ENCODE peak calls at places on chromosomes 7 and 10, in eight cellular contexts. V is activated T-helper 9 cell treated with anti-CD3 and anti-CD28 coated beads, Interleukin-2, amount 50 U/mL, for 16 hours; A is suprapubic skin; I is HFF-Myc; R is NCI-H1694; M is heart left ventricle; O is IMR-90; F is left colon. J is an unnamed sample.

GRCh38 chr7:142511801-142512200 is 237.5 kb upstream of the PRSS1 start:
- DNase-seq in V (no peak), A (no peak), I (no peak), R (no peak), M (no peak), O (no peak), F (no peak), J (no peak)

GRCh38 chr10:24762966-24763623 is 39.4 kb upstream of the ARHGAP21 start:
- DNase-seq in V (no peak), A (no peak), I (no peak), R (no peak), M (no peak), O (peak; percentile 28), F (no peak), J (no peak)

GRCh38 chr7:1715671-1716074 is 45.6 kb downstream of the ELFN1 start:
- DNase-seq in V (no peak), A (no peak), I (no peak), R (no peak), M (no peak), O (no peak), F (no peak), J (no peak)

GRCh38 chr10:121525276-121526039 is 72.8 kb downstream of the FGFR2 start:
- DNase-seq in V (no peak), A (no peak), I (no peak), R (no peak), M (no peak), O (no peak), F (peak; percentile 29), J (no peak)

GRCh38 chr7:139246905-139247304 is 15.9 kb downstream of the UBN2 start:
- DNase-seq in V (no peak), A (no peak), I (no peak), R (no peak), M (no peak), O (peak; percentile 76), F (no peak), J (no peak)

GRCh38 chr10:88386878-88387773 is 196.0 kb downstream of the RNLS start:
- DNase-seq in V (no peak), A (no peak), I (no peak), R (no peak), M (no peak), O (peak; percentile 82), F (no peak), J (no peak)

GRCh38 chr10:3068968-3069737 is 1.8 kb downstream of the PFKP start:
- DNase-seq in V (no peak), A (no peak), I (no peak), R (no peak), M (peak; percentile 67), O (peak; percentile 27), F (peak; percentile 59), J (no peak)

GRCh38 chr10:119189811-119190282 is 11.2 kb upstream of the PRDX3 start:
- DNase-seq in V (no peak), A (no peak), I (no peak), R (no peak), M (no peak), O (peak; percentile 95), F (no peak), J (no peak)

GRCh38 chr10:90306187-90306586 is 551.7 kb downstream of the HTR7 start:
- DNase-seq in V (no peak), A (no peak), I (peak; percentile 98), R (no peak), M (no peak), O (peak; percentile 94), F (no peak), J (no peak)

GRCh38 chr10:30432631-30433285 is 1.2 kb upstream of the MAP3K8 start:
- DNase-seq in V (no peak), A (no peak), I (no peak), R (no peak), M (peak; percentile 67), O (no peak), F (peak; percentile 57), J (no peak)

GRCh38 chr7:107230334-107230733 is 61.5 kb downstream of the HBP1 start:
- DNase-seq in V (no peak), A (no peak), I (no peak), R (no peak), M (no peak), O (peak; percentile 53), F (no peak), J (no peak)

GRCh38 chr7:29217112-29217511 is 22.5 kb downstream of the CHN2 start:
- DNase-seq in V (no peak), A (no peak), I (no peak), R (no peak), M (no peak), O (no peak), F (no peak), J (no peak)

GRCh38 chr7:20374391-20374790 is 43.7 kb downstream of the ITGB8 start:
- DNase-seq in V (no peak), A (no peak), I (no peak), R (no peak), M (no peak), O (no peak), F (peak; percentile 11), J (no peak)

GRCh38 chr10:69446650-69447151 is 4.6 kb upstream of the TSPAN15 start:
- DNase-seq in V (no peak), A (no peak), I (peak; percentile 55), R (no peak), M (no peak), O (peak; percentile 74), F (no peak), J (no peak)

GRCh38 chr7:119545118-119545517 is 727.9 kb upstream of the KCND2 start:
- DNase-seq in V (no peak), A (no peak), I (no peak), R (no peak), M (no peak), O (peak; percentile 26), F (no peak), J (no peak)

GRCh38 chr10:95745487-95745886 is 10.5 kb upstream of the ENTPD1 start:
- DNase-seq in V (no peak), A (no peak), I (no peak), R (no peak), M (no peak), O (no peak), F (no peak), J (no peak)

GRCh38 chr7:15751191-15751701 is 64.8 kb upstream of the MEOX2 start:
- DNase-seq in V (no peak), A (no peak), I (no peak), R (no peak), M (no peak), O (no peak), F (no peak), J (no peak)

GRCh38 chr7:149669121-149669818 is 104.1 kb downstream of the ZNF467 start:
- DNase-seq in V (no peak), A (no peak), I (peak; percentile 21), R (no peak), M (no peak), O (peak; percentile 19), F (no peak), J (no peak)

GRCh38 chr10:124894569-124895215 is 47.2 kb upstream of the ZRANB1 start:
- DNase-seq in V (no peak), A (no peak), I (no peak), R (no peak), M (no peak), O (peak; percentile 16), F (no peak), J (no peak)

GRCh38 chr7:99504281-99504602 is 220 bp upstream of the ZKSCAN5 start:
- DNase-seq in V (no peak), A (peak; percentile 99), I (no peak), R (peak; percentile 95), M (no peak), O (no peak), F (no peak), J (no peak)

GRCh38 chr10:34187201-34187600 is 627.9 kb downstream of the PARD3 start:
- DNase-seq in V (no peak), A (no peak), I (no peak), R (no peak), M (no peak), O (peak; percentile 13), F (no peak), J (no peak)

GRCh38 chr10:89342219-89342966 is 14.6 kb downstream of the IFIT3 start:
- DNase-seq in V (no peak), A (peak; percentile 73), I (no peak), R (no peak), M (no peak), O (peak; percentile 84), F (no peak), J (no peak)

GRCh38 chr10:100654835-100655759 is 90.3 kb upstream of the PAX2 start:
- DNase-seq in V (no peak), A (no peak), I (no peak), R (peak; percentile 25), M (no peak), O (no peak), F (no peak), J (no peak)

GRCh38 chr10:49299816-49300139 is 808 bp downstream of the C10orf71 start:
- DNase-seq in V (no peak), A (no peak), I (no peak), R (no peak), M (no peak), O (no peak), F (no peak), J (no peak)

GRCh38 chr10:13162013-13162364 is 631 bp downstream of the MCM10 start:
- DNase-seq in V (no peak), A (no peak), I (no peak), R (no peak), M (no peak), O (no peak), F (no peak), J (no peak)

GRCh38 chr7:100175296-100175935 is 1.8 kb downstream of the GPC2 start:
- DNase-seq in V (no peak), A (no peak), I (no peak), R (no peak), M (no peak), O (no peak), F (no peak), J (no peak)

GRCh38 chr10:74206727-74207126 is 55.7 kb downstream of the ADK start:
- DNase-seq in V (no peak), A (peak; percentile 63), I (no peak), R (no peak), M (no peak), O (no peak), F (no peak), J (no peak)

GRCh38 chr10:52539463-52539862 is 225.4 kb downstream of the DKK1 start:
- DNase-seq in V (no peak), A (no peak), I (no peak), R (no peak), M (no peak), O (peak; percentile 47), F (no peak), J (no peak)

GRCh38 chr10:7111574-7111973 is 299.3 kb downstream of the SFMBT2 start:
- DNase-seq in V (no peak), A (no peak), I (no peak), R (no peak), M (no peak), O (peak; percentile 85), F (no peak), J (no peak)

GRCh38 chr10:122062831-122063674 is 74.1 kb downstream of the TACC2 start:
- DNase-seq in V (no peak), A (peak; percentile 91), I (peak; percentile 83), R (no peak), M (peak; percentile 85), O (peak; percentile 83), F (peak; percentile 83), J (no peak)

GRCh38 chr10:33347227-33347626 is 12.8 kb upstream of the NRP1 start:
- DNase-seq in V (no peak), A (no peak), I (no peak), R (no peak), M (no peak), O (peak; percentile 71), F (no peak), J (no peak)

GRCh38 chr10:30788307-30788706 is 158.8 kb upstream of the LYZL2 start:
- DNase-seq in V (no peak), A (no peak), I (no peak), R (no peak), M (no peak), O (peak; percentile 70), F (no peak), J (no peak)

J was measured in vagina.